ENCODE peak calls at places on chromosomes 4 and X, in nine cellular contexts. V, I, R, K, O, W, P, F and Z are unnamed samples.

GRCh38 chrX:47215291-47215900 is 3.1 kb upstream of the CDK16 start:
- DNase-seq in V (no peak), I (no peak), R (no peak), K (no peak), O (no peak), W (no peak), P (no peak), F (no peak), Z (no peak)

GRCh38 chrX:19457662-19458061 is 57.6 kb downstream of the MAP3K15 start:
- DNase-seq in V (no peak), I (no peak), R (no peak), K (no peak), O (no peak), W (no peak), P (no peak), F (no peak), Z (no peak)

GRCh38 chrX:1138476-1138875 is 74.0 kb downstream of the CRLF2 start:
- DNase-seq in V (no peak), I (no peak), R (no peak), K (no peak), O (no peak), W (no peak), P (no peak), F (peak), Z (no peak)

GRCh38 chr4:128388352-128388630 is 100.7 kb upstream of the PGRMC2 start:
- DNase-seq in V (no peak), I (no peak), R (no peak), K (no peak), O (no peak), W (no peak), P (no peak), F (no peak), Z (no peak)

GRCh38 chr4:168648929-168649328 is 152.1 kb downstream of the PALLD start:
- DNase-seq in V (no peak), I (no peak), R (no peak), K (no peak), O (no peak), W (no peak), P (no peak), F (no peak), Z (no peak)

GRCh38 chrX:19625612-19626011 is 110.3 kb upstream of the MAP3K15 start:
- DNase-seq in V (no peak), I (no peak), R (peak), K (peak), O (no peak), W (peak), P (no peak), F (no peak), Z (no peak)

GRCh38 chr4:70737409-70737808 is 15.6 kb downstream of the RUFY3 start:
- DNase-seq in V (no peak), I (no peak), R (no peak), K (no peak), O (no peak), W (no peak), P (no peak), F (no peak), Z (no peak)

GRCh38 chr4:97238956-97239698 is 904.1 kb downstream of the STPG2 start:
- DNase-seq in V (no peak), I (no peak), R (no peak), K (no peak), O (no peak), W (no peak), P (no peak), F (no peak), Z (no peak)

GRCh38 chr4:1868912-1869311 is 2.3 kb upstream of the NSD2 start:
- DNase-seq in V (no peak), I (no peak), R (no peak), K (no peak), O (no peak), W (no peak), P (no peak), F (no peak), Z (no peak)

GRCh38 chrX:20067709-20068315 is 48.9 kb downstream of the MAP7D2 start:
- DNase-seq in V (peak), I (peak), R (no peak), K (peak), O (no peak), W (peak), P (peak), F (peak), Z (no peak)

GRCh38 chr4:171880136-171880535 is 66.9 kb downstream of the GALNTL6 start:
- DNase-seq in V (no peak), I (peak), R (no peak), K (no peak), O (no peak), W (no peak), P (no peak), F (no peak), Z (no peak)

GRCh38 chr4:100103671-100104070 is 86.6 kb downstream of the DDIT4L start:
- DNase-seq in V (no peak), I (no peak), R (no peak), K (no peak), O (no peak), W (no peak), P (no peak), F (no peak), Z (no peak)

DNA sequence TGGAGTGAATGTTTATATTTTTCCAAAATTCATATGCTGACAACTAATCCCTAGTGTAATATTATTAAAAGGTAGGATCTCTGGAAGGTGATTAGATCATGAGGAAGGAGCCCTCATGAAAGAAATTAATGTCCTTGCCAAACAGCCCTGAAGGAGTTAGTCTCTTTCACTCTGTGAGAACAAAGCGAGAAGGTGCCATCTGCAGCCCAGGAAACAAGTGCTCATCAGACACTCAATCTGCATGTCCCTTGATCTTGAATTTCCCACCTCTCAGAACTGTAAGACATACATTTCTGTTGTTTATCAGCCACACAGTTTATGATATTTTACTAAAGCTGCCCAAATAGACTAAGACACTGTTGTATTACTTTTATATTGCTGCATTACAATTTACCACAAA is 1283.4 kb downstream of the PCDH7 start:
- DNase-seq in V (no peak), I (no peak), R (no peak), K (no peak), O (no peak), W (no peak), P (no peak), F (peak), Z (no peak)
- TF ChIP-seq CTCF in V (no peak), I (no peak), R (no peak), K (no peak), O (no peak), W (no peak), P (no peak), F (no peak), Z (no peak)

DNA sequence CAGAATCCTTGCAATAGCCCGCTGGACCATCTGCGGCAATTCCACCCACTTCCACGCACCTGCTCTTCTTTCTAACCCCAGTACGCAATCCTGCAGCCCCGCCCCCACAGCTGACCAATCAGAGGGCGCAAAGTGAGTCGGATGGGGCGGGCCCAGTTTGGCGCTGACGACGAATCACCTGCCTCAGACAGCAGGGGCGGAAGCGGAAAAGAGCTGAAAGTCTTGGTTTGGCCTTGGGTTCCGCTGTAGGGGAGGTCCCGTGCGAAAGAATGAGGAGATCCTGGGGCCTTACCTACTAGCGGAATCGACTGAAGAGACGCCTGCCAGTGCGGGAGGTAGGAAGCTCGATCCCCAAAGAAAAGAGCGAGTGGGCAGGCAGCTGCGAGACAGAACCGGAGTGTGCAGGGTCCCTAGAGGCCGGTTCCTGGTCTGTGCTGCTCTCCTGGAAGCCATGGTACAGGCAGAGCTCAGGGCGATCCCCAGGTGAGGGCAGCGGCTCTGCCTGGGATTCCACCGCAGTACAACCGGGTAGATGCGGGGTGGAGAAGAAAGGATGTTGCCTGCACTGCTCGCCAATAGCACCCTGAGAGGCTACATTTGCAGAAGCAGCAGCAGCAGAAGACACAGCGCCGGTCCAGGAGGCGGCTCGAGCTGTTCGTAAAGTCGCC is at the start of gene TMEM184C:
- DNase-seq in V (peak), I (peak), R (peak), K (peak), O (peak), W (peak), P (peak), F (peak), Z (peak)
- TF ChIP-seq CTCF in V (no peak), I (no peak), R (no peak), K (no peak), O (no peak), W (no peak), P (no peak), F (peak), Z (no peak)

GRCh38 chr4:17647927-17648326 is 33.5 kb downstream of the MED28 start:
- DNase-seq in V (no peak), I (no peak), R (no peak), K (no peak), O (no peak), W (no peak), P (no peak), F (no peak), Z (no peak)
- TF ChIP-seq CTCF in V (no peak), I (no peak), R (no peak), K (no peak), O (peak), W (no peak), P (no peak), F (peak), Z (no peak)

DNA sequence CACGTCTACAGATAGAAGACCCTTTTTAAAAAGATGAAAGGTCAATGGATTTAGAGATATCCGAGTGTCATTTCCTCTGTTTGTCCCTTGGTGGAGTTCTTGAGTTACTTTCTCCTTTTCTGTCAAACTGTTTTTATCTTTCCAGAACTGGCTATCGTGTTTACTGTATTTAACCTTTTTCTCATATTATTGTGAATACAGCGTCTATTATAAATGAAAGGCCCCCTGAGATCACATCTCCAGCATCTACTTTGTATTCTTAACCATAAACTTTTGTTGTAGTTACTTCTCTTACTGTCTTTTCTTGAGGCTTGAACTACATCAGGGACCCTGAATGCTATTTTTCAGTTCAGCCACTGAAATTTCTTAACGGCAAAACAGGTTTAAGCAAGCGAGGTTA is 4.0 kb upstream of the PCDH7 start:
- DNase-seq in V (no peak), I (peak), R (no peak), K (no peak), O (peak), W (no peak), P (no peak), F (no peak), Z (peak)
- TF ChIP-seq CTCF in V (no peak), I (peak), R (no peak), K (peak), O (peak), W (peak), P (peak), F (peak), Z (peak)

GRCh38 chr4:159398236-159398638 is 295.4 kb downstream of the RAPGEF2 start:
- DNase-seq in V (no peak), I (no peak), R (no peak), K (no peak), O (no peak), W (no peak), P (no peak), F (no peak), Z (no peak)

GRCh38 chr4:159400782-159401712 is 298.2 kb downstream of the RAPGEF2 start:
- DNase-seq in V (no peak), I (peak), R (no peak), K (no peak), O (no peak), W (no peak), P (no peak), F (no peak), Z (no peak)

GRCh38 chr4:159396151-159396550 is 293.3 kb downstream of the RAPGEF2 start:
- DNase-seq in V (no peak), I (no peak), R (no peak), K (no peak), O (no peak), W (no peak), P (no peak), F (no peak), Z (no peak)

GRCh38 chr4:159390648-159391047 is 287.8 kb downstream of the RAPGEF2 start:
- DNase-seq in V (peak), I (peak), R (no peak), K (no peak), O (no peak), W (no peak), P (peak), F (no peak), Z (no peak)

GRCh38 chr4:159395693-159396092 is 292.8 kb downstream of the RAPGEF2 start:
- DNase-seq in V (no peak), I (no peak), R (no peak), K (no peak), O (no peak), W (no peak), P (no peak), F (no peak), Z (no peak)
- TF ChIP-seq CTCF in V (no peak), I (no peak), R (no peak), K (no peak), O (no peak), W (no peak), P (no peak), F (no peak), Z (no peak)

GRCh38 chrX:116972362-116972761 is 509.6 kb upstream of the CT83 start:
- DNase-seq in V (no peak), I (no peak), R (no peak), K (no peak), O (no peak), W (no peak), P (no peak), F (no peak), Z (no peak)
- TF ChIP-seq CTCF in V (no peak), I (no peak), R (no peak), K (no peak), O (no peak), W (no peak), P (no peak), F (no peak), Z (no peak)

GRCh38 chrX:130741584-130741983 is 161.4 kb downstream of the ENOX2 start:
- DNase-seq in V (no peak), I (no peak), R (no peak), K (no peak), O (no peak), W (no peak), P (no peak), F (no peak), Z (no peak)

GRCh38 chrX:130741151-130741550 is 161.9 kb downstream of the ENOX2 start:
- DNase-seq in V (no peak), I (no peak), R (no peak), K (no peak), O (no peak), W (no peak), P (no peak), F (no peak), Z (no peak)

GRCh38 chrX:130746709-130747347 is 156.2 kb downstream of the ENOX2 start:
- DNase-seq in V (no peak), I (no peak), R (no peak), K (no peak), O (no peak), W (no peak), P (no peak), F (no peak), Z (no peak)

GRCh38 chrX:130746077-130746476 is 156.9 kb downstream of the ENOX2 start:
- DNase-seq in V (no peak), I (no peak), R (no peak), K (no peak), O (no peak), W (no peak), P (no peak), F (no peak), Z (no peak)
- TF ChIP-seq CTCF in V (no peak), I (no peak), R (no peak), K (no peak), O (no peak), W (no peak), P (no peak), F (no peak), Z (no peak)

GRCh38 chr4:20423420-20423819 is 171.7 kb downstream of the SLIT2 start:
- DNase-seq in V (no peak), I (no peak), R (no peak), K (no peak), O (no peak), W (no peak), P (no peak), F (no peak), Z (no peak)

GRCh38 chr4:20420916-20421315 is 169.2 kb downstream of the SLIT2 start:
- DNase-seq in V (no peak), I (no peak), R (no peak), K (no peak), O (no peak), W (no peak), P (no peak), F (no peak), Z (no peak)

GRCh38 chr4:20418865-20419451 is 167.3 kb downstream of the SLIT2 start:
- DNase-seq in V (peak), I (peak), R (no peak), K (no peak), O (peak), W (peak), P (no peak), F (no peak), Z (peak)

GRCh38 chr4:20421586-20421985 is 169.9 kb downstream of the SLIT2 start:
- DNase-seq in V (no peak), I (no peak), R (no peak), K (no peak), O (no peak), W (no peak), P (no peak), F (no peak), Z (no peak)

DNA sequence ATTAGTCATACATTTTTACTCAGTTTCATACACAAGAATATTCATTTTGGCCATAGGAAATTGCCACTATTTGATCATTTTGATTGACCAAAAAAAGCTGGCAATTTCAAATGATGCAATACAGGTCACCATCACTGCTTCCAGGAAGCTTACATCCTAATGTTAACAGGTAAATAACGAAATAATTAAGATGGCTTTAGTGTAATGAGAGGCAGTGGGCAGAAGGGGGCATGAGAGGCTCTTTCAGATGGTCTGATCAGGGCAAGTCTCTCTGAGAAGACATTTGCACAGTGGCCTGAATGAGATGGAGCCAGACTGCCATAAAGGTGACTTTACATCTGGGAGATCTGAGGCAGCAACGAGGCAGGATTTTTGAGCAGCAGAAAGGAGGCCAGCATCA is 170.7 kb downstream of the SLIT2 start:
- DNase-seq in V (peak), I (peak), R (no peak), K (peak), O (peak), W (peak), P (peak), F (peak), Z (peak)
- TF ChIP-seq CTCF in V (peak), I (peak), R (no peak), K (peak), O (peak), W (peak), P (peak), F (peak), Z (peak)

DNA sequence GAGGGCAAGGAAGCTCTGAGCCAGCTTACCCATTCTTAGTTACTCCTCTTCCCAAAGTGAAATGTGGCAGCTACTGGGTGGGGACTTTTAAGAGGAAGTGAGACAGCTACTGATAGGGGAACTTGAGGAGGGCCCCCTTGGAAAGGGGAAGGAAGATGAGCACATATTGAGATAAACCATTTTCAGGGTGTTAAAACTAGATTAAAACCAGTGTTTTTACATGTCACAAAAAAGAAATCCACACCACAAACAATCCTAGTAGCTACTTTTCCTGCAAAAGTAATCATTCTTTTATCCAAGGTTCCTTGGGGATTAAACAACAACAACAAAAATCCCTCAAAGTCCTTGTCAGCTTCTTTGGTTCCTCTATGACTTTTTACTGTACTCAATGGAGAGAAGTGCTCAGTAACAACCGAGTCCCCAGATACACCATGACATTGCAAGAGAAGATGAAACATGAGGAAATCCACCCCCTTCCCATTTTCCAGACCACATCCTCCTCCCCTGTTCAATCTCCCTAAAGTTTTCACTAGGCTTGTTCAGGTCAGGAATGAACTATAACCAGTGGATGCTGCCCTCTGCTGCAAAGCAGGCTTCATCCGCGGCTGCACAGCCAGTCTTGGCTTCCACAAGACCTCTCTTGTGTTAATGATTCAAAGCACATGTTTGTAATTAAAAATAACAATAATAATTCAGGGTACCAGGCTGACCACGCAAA is 113.5 kb upstream of the TMEM164 start:
- DNase-seq in V (no peak), I (peak), R (no peak), K (no peak), O (no peak), W (peak), P (no peak), F (no peak), Z (no peak)
- TF ChIP-seq CTCF in V (no peak), I (peak), R (no peak), K (no peak), O (peak), W (no peak), P (no peak), F (peak), Z (no peak)